ENCODE peak calls at places on chromosomes 13 and 19, in ten cellular contexts. G is H9; V is fibroblast of the aortic adventitia; R is CD8-positive, alpha-beta T cell; T is mesothelial cell of epicardium; U is lower lobe of right lung; X is HFF-Myc; Y is pancreas; C is astrocyte of the spinal cord; E is glutamatergic neuron. O is an unnamed sample.
A peak's percentile ranks its signal among the peaks of the same experiment; 100 is the strongest.

GRCh38 chr13:57877596-57877995 is 246.1 kb downstream of the PCDH17 start:
- DNase-seq in R (no peak), V (no peak), T (no peak), C (no peak), E (no peak), X (no peak), U (no peak), G (no peak), Y (no peak), O (no peak)

GRCh38 chr13:98939552-98940306 is 38.1 kb downstream of the DOCK9 start:
- DNase-seq in G (no peak), V (peak; percentile 89), R (no peak), T (no peak), U (no peak), Y (no peak), C (no peak), E (no peak), X (no peak), O (no peak)

GRCh38 chr19:12034196-12034595 is 1.3 kb downstream of the ZNF433 start:
- DNase-seq in U (no peak), R (no peak), C (no peak), E (no peak), X (no peak), G (no peak), V (peak; percentile 15), Y (no peak), T (no peak), O (no peak)

GRCh38 chr13:73261739-73262216 is 203.0 kb downstream of the KLF5 start:
- DNase-seq in U (no peak), X (no peak), T (no peak), E (no peak), R (no peak), Y (no peak), V (peak; percentile 56), C (no peak), G (no peak), O (no peak)

GRCh38 chr13:50011461-50011860 is 3.8 kb upstream of the KCNRG start:
- DNase-seq in Y (no peak), C (no peak), T (no peak), G (no peak), V (no peak), E (no peak), X (no peak), U (no peak), R (no peak), O (no peak)

GRCh38 chr19:37936166-37936565 is 29.2 kb downstream of the SIPA1L3 start:
- DNase-seq in R (no peak), E (no peak), T (no peak), U (peak; percentile 57), V (no peak), Y (peak; percentile 16), G (no peak), X (no peak), C (no peak), O (no peak)

GRCh38 chr13:59304596-59304995 is 859.1 kb downstream of the DIAPH3 start:
- DNase-seq in C (no peak), U (no peak), E (no peak), G (no peak), V (no peak), T (no peak), R (no peak), X (no peak), Y (no peak), O (no peak)

GRCh38 chr13:28636677-28637317 is 22.1 kb upstream of the POMP start:
- DNase-seq in X (peak; percentile 57), C (peak; percentile 69), T (no peak), V (peak; percentile 75), G (peak; percentile 79), E (peak; percentile 53), Y (no peak), U (peak; percentile 50), R (peak; percentile 16), O (peak; percentile 39)

GRCh38 chr13:111519041-111519440 is 198.6 kb downstream of the TEX29 start:
- DNase-seq in G (peak; percentile 25), R (no peak), U (no peak), X (no peak), Y (no peak), T (no peak), E (no peak), V (no peak), C (no peak), O (no peak)
- TF ChIP-seq CTCF in G (no peak), R (no peak), U (no peak), X (no peak), Y (no peak), T (no peak), E (no peak), V (no peak), C (no peak), O (no peak)

DNA sequence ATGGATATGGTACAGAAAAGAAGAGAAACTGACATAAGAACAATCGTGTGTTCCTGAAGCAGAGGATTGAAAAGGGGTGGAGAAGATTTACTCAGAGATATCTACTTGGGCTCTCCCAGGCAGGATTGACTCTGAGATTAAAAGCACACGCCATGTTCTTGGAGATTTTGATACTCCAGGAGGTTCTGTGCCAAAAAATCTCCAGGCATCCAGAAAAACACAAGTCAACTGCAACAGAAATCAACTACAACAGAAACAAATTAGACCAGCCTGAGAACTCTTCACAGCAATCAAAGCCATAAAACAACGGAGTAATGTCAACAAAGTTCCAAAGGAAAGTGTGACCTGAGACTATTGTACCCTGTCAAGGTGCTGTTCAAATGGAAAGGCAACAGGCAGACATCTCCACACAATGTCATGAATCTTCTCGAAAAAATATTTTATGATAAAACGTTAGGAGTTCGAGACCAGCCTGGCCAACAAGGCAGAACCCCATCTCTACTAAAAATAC is 104.2 kb downstream of the UBL3 start:
- DNase-seq in G (no peak), R (no peak), E (no peak), U (no peak), V (peak; percentile 25), T (no peak), C (no peak), Y (no peak), X (no peak), O (no peak)
- TF ChIP-seq CTCF in G (no peak), R (no peak), E (no peak), U (no peak), V (no peak), T (no peak), C (no peak), Y (no peak), X (no peak), O (no peak)

GRCh38 chr13:87536499-87536898 is 134.7 kb upstream of the SLITRK5 start:
- DNase-seq in U (no peak), V (no peak), C (peak; percentile 77), T (no peak), X (no peak), Y (no peak), R (no peak), E (no peak), G (no peak), O (no peak)

GRCh38 chr13:87537946-87538345 is 133.2 kb upstream of the SLITRK5 start:
- DNase-seq in E (no peak), Y (no peak), R (no peak), X (no peak), V (no peak), C (no peak), U (no peak), G (no peak), T (no peak), O (no peak)

GRCh38 chr13:87536899-87537298 is 134.3 kb upstream of the SLITRK5 start:
- DNase-seq in U (no peak), Y (no peak), C (no peak), R (no peak), X (no peak), G (no peak), T (no peak), E (no peak), V (no peak), O (no peak)

GRCh38 chr13:87538366-87539052 is 132.7 kb upstream of the SLITRK5 start:
- DNase-seq in T (no peak), R (no peak), G (no peak), E (no peak), Y (no peak), U (no peak), X (no peak), V (no peak), C (no peak), O (no peak)

GRCh38 chr13:87535911-87536310 is 135.3 kb upstream of the SLITRK5 start:
- DNase-seq in R (no peak), G (no peak), E (no peak), X (no peak), V (no peak), U (no peak), T (no peak), Y (no peak), C (no peak), O (no peak)
- TF ChIP-seq CTCF in R (no peak), G (no peak), E (no peak), X (no peak), V (no peak), U (no peak), T (no peak), Y (no peak), C (no peak), O (no peak)

GRCh38 chr19:50489461-50490011 is 12.9 kb upstream of the GARIN5A start:
- DNase-seq in U (peak; percentile 47), R (no peak), T (no peak), Y (peak; percentile 45), C (no peak), E (no peak), G (peak; percentile 59), X (no peak), V (no peak), O (no peak)

GRCh38 chr19:50488795-50489194 is 12.1 kb upstream of the GARIN5A start:
- DNase-seq in X (no peak), G (no peak), Y (no peak), T (no peak), E (no peak), V (no peak), U (no peak), C (no peak), R (no peak), O (no peak)

GRCh38 chr19:50485284-50485955 is 8.8 kb upstream of the GARIN5A start:
- DNase-seq in C (no peak), T (no peak), V (no peak), R (no peak), G (no peak), Y (peak; percentile 42), X (no peak), U (no peak), E (no peak), O (no peak)

GRCh38 chr19:50490411-50490811 is 13.8 kb upstream of the GARIN5A start:
- DNase-seq in U (no peak), C (no peak), E (no peak), Y (peak; percentile 25), T (no peak), R (no peak), V (no peak), G (peak; percentile 26), X (no peak), O (no peak)

DNA sequence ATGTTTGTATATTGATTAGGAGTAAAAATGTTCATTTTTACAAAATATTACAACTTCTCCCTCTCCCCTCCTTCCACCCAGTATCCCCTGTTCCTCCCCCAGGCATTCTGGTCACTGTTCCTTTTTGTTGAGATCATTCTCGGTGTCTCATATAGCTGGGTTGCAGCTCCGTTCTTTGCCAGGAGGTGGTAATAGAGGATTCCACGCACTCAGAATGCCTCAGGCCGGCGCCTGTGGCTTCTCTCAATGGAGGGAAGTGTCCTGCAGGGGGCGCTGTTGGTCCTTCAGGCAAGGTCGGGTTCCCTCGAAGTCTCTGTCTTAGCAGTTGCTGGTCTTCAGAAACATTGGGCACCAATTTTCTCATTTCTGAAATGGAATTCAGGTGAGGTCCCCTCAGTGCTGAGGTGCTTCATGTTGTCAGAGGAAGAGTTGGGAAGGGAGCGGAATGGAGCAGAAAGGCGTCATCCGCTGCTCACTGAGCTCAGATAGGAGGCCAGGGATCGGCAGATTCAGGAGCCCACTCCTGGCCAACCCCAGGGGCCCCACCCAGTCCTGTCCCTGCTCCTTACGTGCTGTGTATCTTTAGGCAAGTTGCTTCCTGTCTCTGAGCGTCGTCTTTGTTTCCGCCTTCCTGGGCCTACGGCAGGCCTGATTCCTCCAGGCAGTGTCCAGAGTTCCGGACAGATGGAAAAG is 10.3 kb upstream of the GARIN5A start:
- DNase-seq in R (peak; percentile 20), U (peak; percentile 63), G (peak; percentile 88), V (peak; percentile 6), C (peak; percentile 39), T (no peak), E (peak; percentile 82), X (peak; percentile 42), Y (peak; percentile 62), O (peak; percentile 67)
- TF ChIP-seq CTCF in R (peak; percentile 54), U (peak; percentile 54), G (peak; percentile 97), V (peak; percentile 43), C (peak; percentile 61), T (peak; percentile 63), E (peak; percentile 80), X (peak; percentile 75), Y (no peak), O (peak; percentile 70)